ENCODE peak calls at places on chromosomes 6 and 20, in seven cellular contexts. G is fibroblast of lung, P is cardiac muscle cell, H is Peyer's patch, C is stomach, O is brain microvascular endothelial cell, E is hepatocyte. J is an unnamed sample.

GRCh38 chr6:13451181-13451700 is 36.2 kb downstream of the GFOD1 start:
- DNase-seq in G (no peak), P (no peak), H (no peak), C (no peak), O (no peak), E (no peak), J (no peak)

GRCh38 chr6:137496392-137496767 is 2.2 kb upstream of the OLIG3 start:
- DNase-seq in G (no peak), P (no peak), H (no peak), C (no peak), O (no peak), E (no peak), J (no peak)

GRCh38 chr6:170206317-170206621 is 84.6 kb downstream of the DLL1 start:
- DNase-seq in G (no peak), P (no peak), H (no peak), C (peak), O (no peak), E (no peak), J (no peak)

GRCh38 chr6:121959501-121959900 is 440.0 kb upstream of the HSF2 start:
- DNase-seq in G (no peak), P (no peak), H (no peak), C (no peak), O (no peak), E (no peak), J (no peak)

GRCh38 chr20:40414843-40415615 is 274.0 kb downstream of the MAFB start:
- DNase-seq in G (no peak), P (no peak), H (no peak), C (peak), O (no peak), E (no peak), J (no peak)

GRCh38 chr6:107069631-107070548 is 41.9 kb downstream of the MTRES1 start:
- DNase-seq in G (no peak), P (no peak), H (no peak), C (no peak), O (no peak), E (no peak), J (no peak)

GRCh38 chr20:35621560-35621946 is 5.9 kb downstream of the SPAG4 start:
- DNase-seq in G (no peak), P (no peak), H (no peak), C (no peak), O (no peak), E (no peak), J (no peak)

GRCh38 chr20:4925842-4926530 is 75.3 kb downstream of the SLC23A2 start:
- DNase-seq in G (peak), P (peak), H (peak), C (peak), O (peak), E (no peak), J (peak)

GRCh38 chr6:144223686-144224085 is 61.4 kb upstream of the UTRN start:
- DNase-seq in G (no peak), P (no peak), H (no peak), C (no peak), O (no peak), E (no peak), J (no peak)

GRCh38 chr6:73610444-73611275 is 43.1 kb downstream of the SLC17A5 start:
- DNase-seq in G (peak), P (peak), H (no peak), C (no peak), O (no peak), E (peak), J (peak)

GRCh38 chr20:5489596-5489995 is 172.8 kb upstream of the PROKR2 start:
- DNase-seq in G (no peak), P (no peak), H (no peak), C (no peak), O (no peak), E (no peak), J (no peak)

GRCh38 chr6:66961191-66961590 is 1254.2 kb upstream of the EYS start:
- DNase-seq in G (no peak), P (no peak), H (no peak), C (no peak), O (no peak), E (no peak), J (no peak)

GRCh38 chr6:87558446-87558845 is 31.3 kb downstream of the RARS2 start:
- DNase-seq in G (peak), P (no peak), H (no peak), C (no peak), O (no peak), E (no peak), J (no peak)

GRCh38 chr6:27757307-27757706 is 154.9 kb downstream of the OR2B2 start:
- DNase-seq in G (no peak), P (peak), H (peak), C (peak), O (no peak), E (peak), J (no peak)

GRCh38 chr6:113858605-113859348 is 1.6 kb downstream of the MARCKS start:
- DNase-seq in G (peak), P (peak), H (peak), C (peak), O (peak), E (peak), J (peak)

GRCh38 chr20:32332614-32333013 is 25.5 kb upstream of the ASXL1 start:
- DNase-seq in G (peak), P (peak), H (no peak), C (peak), O (peak), E (no peak), J (peak)

GRCh38 chr6:26109776-26110175 is 22.5 kb downstream of the HFE start:
- DNase-seq in G (no peak), P (no peak), H (no peak), C (no peak), O (no peak), E (no peak), J (no peak)

GRCh38 chr6:152595507-152595906 is 41.7 kb downstream of the SYNE1 start:
- DNase-seq in G (no peak), P (peak), H (no peak), C (no peak), O (no peak), E (peak), J (peak)

GRCh38 chr6:45378324-45378926 is 691 bp upstream of the SUPT3H start:
- DNase-seq in G (no peak), P (no peak), H (peak), C (peak), O (no peak), E (no peak), J (no peak)

GRCh38 chr20:31494131-31494530 is 19.0 kb downstream of the REM1 start:
- DNase-seq in G (peak), P (peak), H (no peak), C (no peak), O (no peak), E (peak), J (peak)

GRCh38 chr20:21509597-21510331 is 4.1 kb downstream of the NKX2-2 start:
- DNase-seq in G (peak), P (peak), H (no peak), C (no peak), O (no peak), E (no peak), J (peak)
- H3K4me3 ChIP-seq in G (peak), P (no peak), H (peak), C (peak), O (peak), E (no peak), J (peak)

GRCh38 chr20:34512955-34513419 is 3.2 kb upstream of the DYNLRB1 start:
- DNase-seq in G (no peak), P (no peak), H (no peak), C (no peak), O (no peak), E (no peak), J (no peak)

GRCh38 chr20:34514897-34515483 is 1.2 kb upstream of the DYNLRB1 start:
- DNase-seq in G (no peak), P (no peak), H (no peak), C (no peak), O (no peak), E (no peak), J (no peak)

GRCh38 chr20:34512266-34512954 is 3.8 kb upstream of the DYNLRB1 start:
- DNase-seq in G (peak), P (no peak), H (no peak), C (no peak), O (no peak), E (no peak), J (no peak)

GRCh38 chr20:34510575-34510974 is 5.6 kb upstream of the DYNLRB1 start:
- DNase-seq in G (no peak), P (no peak), H (no peak), C (no peak), O (no peak), E (no peak), J (no peak)

GRCh38 chr20:34511891-34512265 is 4.3 kb upstream of the DYNLRB1 start:
- DNase-seq in G (no peak), P (no peak), H (no peak), C (no peak), O (no peak), E (no peak), J (no peak)
- H3K4me3 ChIP-seq in G (no peak), P (no peak), H (no peak), C (no peak), O (no peak), E (no peak), J (no peak)

DNA sequence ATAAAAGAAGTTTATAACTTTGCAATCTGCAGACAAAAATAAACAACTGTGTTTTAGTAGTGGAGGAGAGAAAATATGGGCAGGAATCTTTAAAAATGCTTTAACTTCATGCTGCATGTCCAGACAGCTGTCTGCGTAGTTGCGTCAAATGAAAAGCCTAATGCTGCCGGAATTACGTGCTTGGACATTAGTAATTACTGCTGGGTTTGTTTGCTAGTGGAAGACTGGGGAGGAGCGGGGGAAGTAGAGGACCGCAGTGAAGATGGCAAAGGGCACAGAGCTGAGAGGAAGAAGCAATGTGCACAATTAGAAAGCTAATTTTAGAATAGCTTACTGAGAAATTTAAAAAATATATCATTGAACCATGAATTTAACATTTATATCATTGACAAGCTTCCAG is 2.4 kb downstream of the SNAP25 start:
- DNase-seq in G (no peak), P (no peak), H (no peak), C (no peak), O (no peak), E (no peak), J (no peak)
- H3K4me3 ChIP-seq in G (no peak), P (no peak), H (no peak), C (no peak), O (no peak), E (no peak), J (no peak)

GRCh38 chr6:148629910-148630470 is 116.8 kb upstream of the UST start:
- DNase-seq in G (no peak), P (no peak), H (no peak), C (no peak), O (no peak), E (no peak), J (peak)

GRCh38 chr6:148635070-148635743 is 111.6 kb upstream of the UST start:
- DNase-seq in G (no peak), P (no peak), H (no peak), C (no peak), O (no peak), E (no peak), J (no peak)

GRCh38 chr6:148624025-148624424 is 122.8 kb upstream of the UST start:
- DNase-seq in G (no peak), P (no peak), H (no peak), C (no peak), O (no peak), E (no peak), J (peak)

GRCh38 chr6:148628251-148628650 is 118.6 kb upstream of the UST start:
- DNase-seq in G (no peak), P (no peak), H (no peak), C (no peak), O (no peak), E (no peak), J (no peak)

DNA sequence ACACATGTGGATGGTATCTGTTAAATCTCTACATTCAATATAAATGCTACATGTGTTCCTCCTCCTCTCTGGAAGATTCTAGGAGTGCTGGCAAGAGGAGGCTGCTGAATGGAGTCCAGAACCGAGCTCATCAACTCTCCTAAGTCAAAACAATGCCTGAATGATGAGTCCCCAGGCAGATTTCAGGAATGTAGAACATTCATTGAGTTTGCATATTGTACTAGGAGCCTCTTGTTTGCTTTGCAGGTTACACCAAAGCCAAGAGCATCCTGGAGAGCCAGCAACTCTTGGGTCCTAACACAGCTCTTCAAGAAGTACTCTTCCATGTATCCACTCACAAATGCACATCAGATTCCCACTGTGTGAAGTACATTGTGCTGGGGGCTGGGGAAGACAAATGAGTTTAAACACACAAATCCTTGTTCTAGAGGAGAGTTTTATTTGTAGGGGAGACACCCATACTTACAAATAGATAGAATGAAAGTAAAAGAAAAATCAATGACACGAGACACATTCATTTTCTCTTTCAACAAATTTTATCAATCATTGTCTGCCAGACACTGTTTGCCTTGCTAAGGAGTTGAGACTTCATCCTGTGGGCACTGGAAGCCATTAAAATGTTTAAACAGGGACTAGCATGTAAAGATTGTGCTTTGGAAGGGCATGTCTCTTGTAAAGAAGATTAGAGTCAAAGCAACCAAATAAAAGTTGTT is 117.5 kb upstream of the UST start:
- DNase-seq in G (peak), P (no peak), H (no peak), C (no peak), O (no peak), E (no peak), J (peak)
- H3K4me3 ChIP-seq in G (no peak), P (no peak), H (no peak), C (no peak), O (no peak), E (no peak), J (no peak)

DNA sequence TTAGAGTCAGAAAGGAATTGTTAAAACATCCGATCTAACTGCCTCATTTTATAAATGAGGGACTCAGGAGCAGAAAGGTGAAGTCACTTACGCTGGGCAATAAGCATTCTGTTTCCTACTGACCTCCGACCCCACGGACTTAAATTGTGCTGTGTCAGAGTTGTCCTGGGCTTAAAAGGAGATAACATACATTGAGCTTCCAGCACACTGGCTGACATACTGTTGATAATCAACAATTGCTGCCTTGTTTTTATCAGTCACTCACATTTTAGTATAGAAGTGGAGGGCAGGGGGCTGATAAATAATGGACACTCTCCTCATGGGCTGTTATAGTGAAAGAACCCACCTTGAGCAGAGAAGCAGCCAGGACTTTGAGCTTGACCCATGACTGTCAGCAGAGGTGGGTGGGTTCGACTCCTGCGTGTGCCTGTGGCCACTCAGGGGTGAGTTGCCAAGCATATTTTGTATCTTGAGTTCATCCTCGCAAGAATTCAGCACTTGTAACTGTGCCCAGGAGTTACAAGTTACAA is 166.5 kb upstream of the JARID2 start:
- DNase-seq in G (no peak), P (no peak), H (peak), C (no peak), O (no peak), E (peak), J (no peak)
- H3K4me3 ChIP-seq in G (no peak), P (no peak), H (no peak), C (no peak), O (no peak), E (no peak), J (no peak)

DNA sequence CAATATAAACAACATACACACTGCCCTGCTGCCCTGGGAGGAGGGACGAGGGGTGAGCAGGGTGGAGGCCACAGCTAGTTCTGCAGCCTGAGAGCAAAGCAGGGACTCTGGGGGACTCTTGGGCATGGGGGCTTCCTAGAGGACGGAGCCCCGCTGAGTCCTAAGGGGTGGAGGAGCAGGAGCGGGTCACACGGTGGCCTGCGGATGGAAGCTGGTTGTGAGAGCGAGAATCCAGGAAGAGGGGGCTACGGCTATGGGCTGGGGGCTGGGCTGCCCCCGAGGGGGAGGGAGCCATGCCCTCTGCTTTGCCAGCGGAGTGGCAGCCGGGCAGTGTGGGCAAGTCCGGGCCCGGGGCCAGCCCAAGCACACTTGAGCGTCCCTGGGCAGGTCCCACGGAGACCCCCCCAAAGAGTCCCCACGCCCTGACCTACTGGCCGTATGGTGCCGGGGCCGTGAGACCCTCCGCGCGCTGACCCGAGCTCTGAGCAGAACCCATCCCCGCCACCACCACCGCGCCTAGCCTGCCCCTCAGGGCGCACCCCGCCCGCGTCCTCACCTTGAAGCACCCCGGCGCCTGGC is 369 bp downstream of the ADAM33 start:
- DNase-seq in G (no peak), P (no peak), H (no peak), C (no peak), O (no peak), E (no peak), J (no peak)
- H3K4me3 ChIP-seq in G (peak), P (no peak), H (peak), C (peak), O (peak), E (peak), J (peak)

DNA sequence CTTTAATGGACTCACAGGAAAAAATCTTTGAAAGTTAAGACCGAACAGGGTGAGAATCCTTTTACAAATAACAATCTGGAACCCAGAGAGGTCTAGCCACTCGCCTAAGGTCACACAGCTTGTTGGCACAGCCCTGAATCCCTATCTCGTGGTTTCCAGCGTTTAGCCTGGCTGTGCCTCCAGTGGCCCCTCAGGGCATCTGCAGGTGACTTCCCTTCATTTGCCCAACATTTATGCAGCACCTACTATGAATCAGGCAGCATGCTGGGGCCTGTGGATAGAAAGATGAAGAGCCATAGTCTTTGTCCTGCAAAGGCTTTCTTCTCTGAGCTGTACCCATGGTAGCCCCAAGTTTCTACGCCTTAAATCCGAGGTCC is 2.6 kb upstream of the NR2E1 start:
- DNase-seq in G (no peak), P (no peak), H (no peak), C (no peak), O (no peak), E (no peak), J (no peak)
- H3K4me3 ChIP-seq in G (no peak), P (no peak), H (no peak), C (no peak), O (no peak), E (no peak), J (no peak)

GRCh38 chr6:124573953-124574352 is 388.3 kb upstream of the RNF217 start:
- DNase-seq in G (no peak), P (no peak), H (no peak), C (no peak), O (no peak), E (no peak), J (no peak)
- H3K4me3 ChIP-seq in G (no peak), P (no peak), H (no peak), C (no peak), O (no peak), E (no peak), J (no peak)

DNA sequence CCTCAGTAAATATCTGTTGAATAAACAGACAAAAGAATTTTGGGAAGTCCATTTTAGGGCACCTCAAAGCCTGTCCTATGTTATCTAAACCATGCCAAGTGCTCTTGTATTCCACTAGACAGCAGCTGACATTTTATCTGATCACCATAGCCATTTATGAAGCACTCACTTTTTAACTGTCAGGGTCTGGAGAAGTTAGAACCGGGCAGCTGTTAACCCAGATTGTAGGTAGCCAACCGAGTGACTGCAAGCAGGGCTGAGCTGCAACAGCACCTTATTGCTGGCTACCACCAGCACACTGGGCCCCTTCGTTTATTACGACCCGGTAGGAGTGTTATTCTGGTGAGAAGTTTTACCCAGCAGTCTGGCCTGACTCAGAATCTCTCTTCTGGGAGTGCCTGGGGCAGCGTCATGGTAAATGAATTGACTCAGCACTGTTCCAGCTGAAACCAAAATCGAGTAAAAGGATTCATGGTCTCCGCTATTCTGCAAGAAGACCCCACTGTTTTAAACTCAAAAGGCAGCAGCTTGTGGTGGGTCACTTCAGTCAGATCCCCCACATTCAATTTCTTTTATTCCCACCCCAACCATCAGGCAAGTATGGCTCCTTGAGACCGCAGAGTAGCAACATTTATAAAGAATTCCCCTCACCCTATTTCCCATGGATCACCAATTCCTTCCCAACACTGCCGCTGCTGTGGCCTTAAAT is 1.7 kb downstream of the UBE2V1 start:
- DNase-seq in G (peak), P (peak), H (no peak), C (no peak), O (peak), E (peak), J (peak)
- H3K4me3 ChIP-seq in G (peak), P (peak), H (peak), C (peak), O (peak), E (no peak), J (peak)

GRCh38 chr20:1121439-1121838 is 3.0 kb downstream of the PSMF1 start:
- DNase-seq in G (no peak), P (peak), H (no peak), C (no peak), O (no peak), E (no peak), J (no peak)

GRCh38 chr20:1125266-1125665 is 6.9 kb downstream of the PSMF1 start:
- DNase-seq in G (no peak), P (no peak), H (no peak), C (no peak), O (no peak), E (no peak), J (no peak)

GRCh38 chr20:1124416-1124815 is 6.0 kb downstream of the PSMF1 start:
- DNase-seq in G (no peak), P (no peak), H (no peak), C (no peak), O (no peak), E (no peak), J (peak)

GRCh38 chr20:1119524-1119923 is 1.1 kb downstream of the PSMF1 start:
- DNase-seq in G (no peak), P (no peak), H (no peak), C (no peak), O (no peak), E (no peak), J (no peak)

GRCh38 chr20:1122388-1123315 is 4.2 kb downstream of the PSMF1 start:
- DNase-seq in G (peak), P (peak), H (peak), C (peak), O (peak), E (peak), J (peak)
- H3K4me3 ChIP-seq in G (no peak), P (no peak), H (peak), C (no peak), O (no peak), E (no peak), J (peak)

J was measured in AG10803.